ENCODE peak calls at places on chromosome 1, in eight cellular contexts. C, H, F, W, R, J, E and D are unnamed samples.
A peak's percentile ranks its signal among the peaks of the same experiment; 100 is the strongest.

GRCh38 chr1:234504969-234505773 is 26.2 kb upstream of the TARBP1 start:
- DNase-seq in C (no peak), H (no peak), F (no peak), W (no peak), R (no peak), J (no peak), E (no peak), D (no peak)

GRCh38 chr1:38296047-38296446 is 249.5 kb upstream of the POU3F1 start:
- DNase-seq in C (no peak), H (no peak), F (no peak), W (no peak), R (no peak), J (no peak), E (no peak), D (no peak)

GRCh38 chr1:159960721-159961381 is 6.8 kb upstream of the SLAMF9 start:
- DNase-seq in C (no peak), H (no peak), F (no peak), W (no peak), R (no peak), J (no peak), E (no peak), D (no peak)

GRCh38 chr1:219430419-219430818 is 182.5 kb downstream of the ZC3H11B start:
- DNase-seq in C (no peak), H (no peak), F (no peak), W (no peak), R (no peak), J (no peak), E (no peak), D (no peak)

GRCh38 chr1:7554343-7555270 is 216.5 kb upstream of the VAMP3 start:
- DNase-seq in C (no peak), H (no peak), F (no peak), W (no peak), R (peak; percentile 1), J (no peak), E (no peak), D (peak; percentile 20)

GRCh38 chr1:93519196-93519825 is 71.4 kb downstream of the FNBP1L start:
- DNase-seq in C (no peak), H (no peak), F (no peak), W (no peak), R (no peak), J (no peak), E (no peak), D (no peak)

GRCh38 chr1:113899101-113899500 is 5.5 kb downstream of the AP4B1 start:
- DNase-seq in C (no peak), H (no peak), F (no peak), W (no peak), R (no peak), J (no peak), E (no peak), D (no peak)

GRCh38 chr1:11337536-11338350 is 64.7 kb downstream of the UBIAD1 start:
- DNase-seq in C (peak; percentile 72), H (peak; percentile 73), F (peak; percentile 20), W (peak; percentile 72), R (peak; percentile 86), J (peak; percentile 48), E (peak; percentile 51), D (peak; percentile 53)

GRCh38 chr1:36464605-36465393 is 615 bp upstream of the MRPS15 start:
- DNase-seq in C (no peak), H (no peak), F (no peak), W (no peak), R (no peak), J (peak; percentile 6), E (peak; percentile 87), D (no peak)

GRCh38 chr1:157110686-157111085 is 11.1 kb upstream of the ETV3L start:
- DNase-seq in C (no peak), H (no peak), F (no peak), W (no peak), R (no peak), J (no peak), E (no peak), D (no peak)

GRCh38 chr1:201989354-201990128 is 7.1 kb downstream of the RNPEP start:
- DNase-seq in C (no peak), H (no peak), F (no peak), W (no peak), R (no peak), J (no peak), E (no peak), D (no peak)

GRCh38 chr1:17200246-17200645 is 4.7 kb upstream of the PADI1 start:
- DNase-seq in C (no peak), H (no peak), F (no peak), W (no peak), R (peak; percentile 0), J (no peak), E (no peak), D (no peak)

GRCh38 chr1:86247553-86248279 is 91.1 kb upstream of the COL24A1 start:
- DNase-seq in C (no peak), H (no peak), F (no peak), W (no peak), R (no peak), J (no peak), E (no peak), D (no peak)

GRCh38 chr1:160342520-160342919 is 530 bp downstream of the COPA start:
- DNase-seq in C (peak; percentile 29), H (no peak), F (peak; percentile 57), W (no peak), R (no peak), J (no peak), E (no peak), D (peak; percentile 6)

GRCh38 chr1:150695561-150695960 is 1.4 kb downstream of the GOLPH3L start:
- DNase-seq in C (no peak), H (no peak), F (no peak), W (no peak), R (no peak), J (no peak), E (no peak), D (no peak)

GRCh38 chr1:170017478-170017877 is 57.0 kb downstream of the KIFAP3 start:
- DNase-seq in C (no peak), H (no peak), F (no peak), W (no peak), R (no peak), J (no peak), E (no peak), D (no peak)

GRCh38 chr1:214270097-214270635 is 10.8 kb upstream of the SMYD2 start:
- DNase-seq in C (no peak), H (no peak), F (no peak), W (no peak), R (no peak), J (no peak), E (no peak), D (no peak)